ENCODE peak calls at places on chromosomes 4 and X, in eight cellular contexts. One of them, this sample, is unnamed.

GRCh38 chrX:110698696-110699095 is 96.9 kb downstream of the CHRDL1 start:
- DNase-seq in HCEC 1CT: no peak
- DNase-seq in K562: no peak
- DNase-seq in COR-L47: no peak
- DNase-seq in astrocyte of the cerebellum: no peak
- DNase-seq in tibial artery: no peak
- DNase-seq in pons: no peak
- DNase-seq in pancreas: no peak
- DNase-seq in this sample: no peak

GRCh38 chrX:27660878-27661277 is 70.7 kb downstream of the DCAF8L2 start:
- DNase-seq in astrocyte of the cerebellum: no peak
- DNase-seq in tibial artery: no peak
- DNase-seq in pancreas: no peak
- DNase-seq in K562: no peak
- DNase-seq in HCEC 1CT: no peak
- DNase-seq in pons: no peak
- DNase-seq in COR-L47: no peak
- DNase-seq in this sample: no peak

GRCh38 chr4:86032476-86033022 is 327.3 kb downstream of the MAPK10 start:
- DNase-seq in astrocyte of the cerebellum: peak; percentile 87
- DNase-seq in HCEC 1CT: peak; percentile 67
- DNase-seq in pons: peak; percentile 32
- DNase-seq in COR-L47: no peak
- DNase-seq in tibial artery: no peak
- DNase-seq in K562: no peak
- DNase-seq in pancreas: no peak
- DNase-seq in this sample: peak; percentile 80

GRCh38 chrX:155242300-155242699 is 22.0 kb downstream of the RAB39B start:
- DNase-seq in tibial artery: no peak
- DNase-seq in K562: no peak
- DNase-seq in astrocyte of the cerebellum: no peak
- DNase-seq in pons: no peak
- DNase-seq in pancreas: no peak
- DNase-seq in COR-L47: no peak
- DNase-seq in HCEC 1CT: no peak
- DNase-seq in this sample: no peak

GRCh38 chrX:123215397-123216089 is 31.5 kb downstream of the GRIA3 start:
- DNase-seq in COR-L47: no peak
- DNase-seq in HCEC 1CT: no peak
- DNase-seq in tibial artery: no peak
- DNase-seq in astrocyte of the cerebellum: no peak
- DNase-seq in K562: no peak
- DNase-seq in pons: peak; percentile 75
- DNase-seq in pancreas: no peak
- DNase-seq in this sample: no peak

GRCh38 chrX:134622056-134622812 is 36.0 kb downstream of the PLAC1 start:
- DNase-seq in pancreas: no peak
- DNase-seq in COR-L47: no peak
- DNase-seq in astrocyte of the cerebellum: peak; percentile 81
- DNase-seq in tibial artery: no peak
- DNase-seq in HCEC 1CT: peak; percentile 85
- DNase-seq in K562: peak; percentile 57
- DNase-seq in pons: no peak
- DNase-seq in this sample: peak; percentile 92

GRCh38 chr4:74258949-74259348 is 49.3 kb upstream of the EPGN start:
- DNase-seq in tibial artery: no peak
- DNase-seq in K562: peak; percentile 8
- DNase-seq in pons: peak; percentile 12
- DNase-seq in pancreas: peak; percentile 69
- DNase-seq in HCEC 1CT: no peak
- DNase-seq in astrocyte of the cerebellum: peak; percentile 9
- DNase-seq in COR-L47: no peak
- DNase-seq in this sample: peak; percentile 33

GRCh38 chrX:96994088-96994487 is 110.4 kb downstream of the RPA4 start:
- DNase-seq in astrocyte of the cerebellum: no peak
- DNase-seq in HCEC 1CT: no peak
- DNase-seq in COR-L47: no peak
- DNase-seq in tibial artery: no peak
- DNase-seq in pons: no peak
- DNase-seq in K562: no peak
- DNase-seq in pancreas: no peak
- DNase-seq in this sample: no peak

GRCh38 chr4:118712872-118713271 is 27.7 kb downstream of the METTL14 start:
- DNase-seq in astrocyte of the cerebellum: no peak
- DNase-seq in COR-L47: no peak
- DNase-seq in tibial artery: no peak
- DNase-seq in HCEC 1CT: peak; percentile 5
- DNase-seq in pancreas: no peak
- DNase-seq in pons: no peak
- DNase-seq in K562: no peak
- DNase-seq in this sample: peak; percentile 29

GRCh38 chrX:141467442-141467841 is 117.1 kb downstream of the SPANXA1 start:
- DNase-seq in tibial artery: no peak
- DNase-seq in HCEC 1CT: peak; percentile 9
- DNase-seq in pancreas: no peak
- DNase-seq in K562: no peak
- DNase-seq in COR-L47: no peak
- DNase-seq in pons: no peak
- DNase-seq in astrocyte of the cerebellum: no peak
- DNase-seq in this sample: peak; percentile 10

GRCh38 chr4:45350438-45350837 is 624.1 kb upstream of the GNPDA2 start:
- DNase-seq in K562: no peak
- DNase-seq in pons: peak; percentile 79
- DNase-seq in astrocyte of the cerebellum: peak; percentile 38
- DNase-seq in HCEC 1CT: no peak
- DNase-seq in COR-L47: no peak
- DNase-seq in pancreas: no peak
- DNase-seq in tibial artery: no peak
- DNase-seq in this sample: no peak

GRCh38 chr4:82372874-82373815 is 646 bp downstream of the HNRNPD start:
- DNase-seq in astrocyte of the cerebellum: peak; percentile 29
- DNase-seq in tibial artery: peak; percentile 87
- DNase-seq in K562: peak; percentile 84
- DNase-seq in COR-L47: peak; percentile 79
- DNase-seq in pons: peak; percentile 62
- DNase-seq in pancreas: peak; percentile 83
- DNase-seq in HCEC 1CT: peak; percentile 56
- DNase-seq in this sample: peak; percentile 74

GRCh38 chr4:110753461-110753860 is 130.6 kb upstream of the PITX2 start:
- DNase-seq in tibial artery: no peak
- DNase-seq in astrocyte of the cerebellum: peak; percentile 16
- DNase-seq in pons: no peak
- DNase-seq in K562: no peak
- DNase-seq in HCEC 1CT: no peak
- DNase-seq in pancreas: no peak
- DNase-seq in COR-L47: no peak
- DNase-seq in this sample: no peak

GRCh38 chrX:20217279-20217678 is 49.4 kb downstream of the RPS6KA3 start:
- DNase-seq in K562: no peak
- DNase-seq in pancreas: no peak
- DNase-seq in pons: no peak
- DNase-seq in HCEC 1CT: peak; percentile 59
- DNase-seq in tibial artery: no peak
- DNase-seq in astrocyte of the cerebellum: peak; percentile 39
- DNase-seq in COR-L47: peak; percentile 11
- DNase-seq in this sample: peak; percentile 58

GRCh38 chr4:138405439-138405838 is 163.3 kb upstream of the SLC7A11 start:
- DNase-seq in tibial artery: no peak
- DNase-seq in astrocyte of the cerebellum: no peak
- DNase-seq in K562: no peak
- DNase-seq in HCEC 1CT: no peak
- DNase-seq in COR-L47: no peak
- DNase-seq in pancreas: no peak
- DNase-seq in pons: no peak
- DNase-seq in this sample: no peak

GRCh38 chrX:13307041-13307440 is 12.8 kb downstream of the ATXN3L start:
- DNase-seq in K562: no peak
- DNase-seq in astrocyte of the cerebellum: no peak
- DNase-seq in tibial artery: no peak
- DNase-seq in HCEC 1CT: no peak
- DNase-seq in COR-L47: no peak
- DNase-seq in pancreas: no peak
- DNase-seq in pons: no peak
- DNase-seq in this sample: no peak

GRCh38 chr4:166091146-166091545 is 218.1 kb downstream of the TLL1 start:
- DNase-seq in astrocyte of the cerebellum: no peak
- DNase-seq in HCEC 1CT: no peak
- DNase-seq in tibial artery: no peak
- DNase-seq in COR-L47: peak; percentile 55
- DNase-seq in pons: no peak
- DNase-seq in pancreas: no peak
- DNase-seq in K562: no peak
- DNase-seq in this sample: no peak

GRCh38 chr4:47075241-47075640 is 43.9 kb downstream of the GABRB1 start:
- DNase-seq in pancreas: no peak
- DNase-seq in tibial artery: no peak
- DNase-seq in astrocyte of the cerebellum: no peak
- DNase-seq in COR-L47: no peak
- DNase-seq in K562: no peak
- DNase-seq in HCEC 1CT: peak; percentile 54
- DNase-seq in pons: no peak
- DNase-seq in this sample: peak; percentile 51

GRCh38 chr4:147198411-147199051 is 252.9 kb upstream of the TTC29 start:
- DNase-seq in tibial artery: no peak
- DNase-seq in astrocyte of the cerebellum: no peak
- DNase-seq in K562: no peak
- DNase-seq in pons: no peak
- DNase-seq in COR-L47: no peak
- DNase-seq in pancreas: no peak
- DNase-seq in HCEC 1CT: no peak
- DNase-seq in this sample: peak; percentile 55